ENCODE peak calls at places on chromosome X, in eight cellular contexts. Y, S, K, P, J, M, V and W are unnamed samples.

GRCh38 chrX:75623535-75623934 is 100.7 kb upstream of the ZDHHC15 start:
- DNase-seq in Y (no peak), S (no peak), K (no peak), P (no peak), J (no peak), M (no peak), V (no peak), W (no peak)

GRCh38 chrX:121407627-121408026 is 360.2 kb downstream of the GLUD2 start:
- DNase-seq in Y (no peak), S (peak; percentile 31), K (no peak), P (no peak), J (no peak), M (no peak), V (no peak), W (no peak)

GRCh38 chrX:136555694-136556093 is 23.7 kb downstream of the VGLL1 start:
- DNase-seq in Y (no peak), S (no peak), K (no peak), P (no peak), J (no peak), M (no peak), V (no peak), W (no peak)

GRCh38 chrX:150544835-150545790 is 23.3 kb upstream of the MTM1 start:
- DNase-seq in Y (no peak), S (no peak), K (no peak), P (no peak), J (no peak), M (no peak), V (no peak), W (no peak)

GRCh38 chrX:117839544-117839943 is 277.1 kb downstream of the KLHL13 start:
- DNase-seq in Y (no peak), S (peak; percentile 20), K (no peak), P (peak; percentile 0), J (peak; percentile 1), M (no peak), V (no peak), W (peak; percentile 0)

GRCh38 chrX:153873282-153874090 is 12.5 kb downstream of the L1CAM start:
- DNase-seq in Y (no peak), S (no peak), K (no peak), P (no peak), J (peak; percentile 90), M (no peak), V (no peak), W (no peak)

GRCh38 chrX:39688576-39689373 is 409.0 kb downstream of the BCOR start:
- DNase-seq in Y (no peak), S (peak; percentile 75), K (peak; percentile 23), P (no peak), J (peak; percentile 89), M (peak; percentile 61), V (peak; percentile 27), W (peak; percentile 76)

GRCh38 chrX:6778547-6779231 is 243.8 kb upstream of the VCX3A start:
- DNase-seq in Y (no peak), S (peak; percentile 47), K (no peak), P (no peak), J (no peak), M (no peak), V (no peak), W (no peak)

GRCh38 chrX:56733459-56734046 is 4.5 kb downstream of the NBDY start:
- DNase-seq in Y (peak; percentile 40), S (no peak), K (peak; percentile 16), P (peak; percentile 54), J (peak; percentile 41), M (peak; percentile 48), V (no peak), W (peak; percentile 54)

GRCh38 chrX:133307637-133308485 is 89.7 kb upstream of the TFDP3 start:
- DNase-seq in Y (no peak), S (peak; percentile 62), K (no peak), P (no peak), J (no peak), M (peak; percentile 24), V (no peak), W (no peak)

GRCh38 chrX:148504412-148504950 is 4.1 kb downstream of the AFF2 start:
- DNase-seq in Y (no peak), S (peak; percentile 29), K (no peak), P (no peak), J (no peak), M (no peak), V (no peak), W (no peak)

GRCh38 chrX:31228415-31228832 is 156.6 kb upstream of the FTHL17 start:
- DNase-seq in Y (no peak), S (no peak), K (no peak), P (no peak), J (no peak), M (peak; percentile 84), V (no peak), W (no peak)

GRCh38 chrX:57137481-57137880 is 284 bp upstream of the SPIN2A start:
- DNase-seq in Y (no peak), S (no peak), K (no peak), P (no peak), J (no peak), M (peak; percentile 1), V (peak; percentile 33), W (no peak)

GRCh38 chrX:129773649-129774458 is 5.9 kb upstream of the SASH3 start:
- DNase-seq in Y (no peak), S (no peak), K (no peak), P (no peak), J (no peak), M (no peak), V (no peak), W (no peak)

GRCh38 chrX:50067435-50068292 is 133.1 kb downstream of the AKAP4 start:
- DNase-seq in Y (no peak), S (peak; percentile 70), K (peak; percentile 5), P (no peak), J (peak; percentile 66), M (no peak), V (peak; percentile 14), W (no peak)